ENCODE peak calls at places on chromosomes 16 and 17, in six cellular contexts. One of them, this sample, is unnamed. For H3K9me3, the result is how much of the 10 kb centered on the place peaks cover.

GRCh38 chr16:81442220-81442908 is 2.2 kb upstream of the CMIP start:
- DNase-seq in GM12878: no peak
- DNase-seq in OCI-LY7: no peak
- DNase-seq in left lung: no peak
- DNase-seq in CD8-positive, alpha-beta T cell: no peak
- DNase-seq in colonic mucosa: no peak
- DNase-seq in this sample: no peak

GRCh38 chr16:21626659-21627277 is 25.6 kb downstream of the IGSF6 start:
- DNase-seq in GM12878: no peak
- DNase-seq in OCI-LY7: peak
- DNase-seq in left lung: no peak
- DNase-seq in CD8-positive, alpha-beta T cell: no peak
- DNase-seq in colonic mucosa: no peak
- DNase-seq in this sample: peak

GRCh38 chr16:58222532-58223316 is 24.8 kb upstream of the CSNK2A2 start:
- DNase-seq in GM12878: no peak
- DNase-seq in OCI-LY7: no peak
- DNase-seq in left lung: no peak
- DNase-seq in CD8-positive, alpha-beta T cell: no peak
- DNase-seq in colonic mucosa: no peak
- DNase-seq in this sample: no peak

GRCh38 chr17:59378621-59379194 is 47.3 kb downstream of the YPEL2 start:
- DNase-seq in GM12878: no peak
- DNase-seq in OCI-LY7: no peak
- DNase-seq in left lung: no peak
- DNase-seq in CD8-positive, alpha-beta T cell: no peak
- DNase-seq in colonic mucosa: peak
- DNase-seq in this sample: no peak

GRCh38 chr17:67532326-67532871 is 155.3 kb downstream of the PITPNC1 start:
- DNase-seq in GM12878: no peak
- DNase-seq in OCI-LY7: no peak
- DNase-seq in left lung: no peak
- DNase-seq in CD8-positive, alpha-beta T cell: no peak
- DNase-seq in colonic mucosa: no peak
- DNase-seq in this sample: no peak

GRCh38 chr17:40069751-40070643 is 7.2 kb downstream of the THRA start:
- DNase-seq in GM12878: no peak
- DNase-seq in OCI-LY7: peak
- DNase-seq in left lung: no peak
- DNase-seq in CD8-positive, alpha-beta T cell: peak
- DNase-seq in colonic mucosa: peak
- DNase-seq in this sample: no peak

GRCh38 chr16:54544553-54545180 is 258.1 kb upstream of the IRX3 start:
- DNase-seq in GM12878: no peak
- DNase-seq in OCI-LY7: no peak
- DNase-seq in left lung: no peak
- DNase-seq in CD8-positive, alpha-beta T cell: no peak
- DNase-seq in colonic mucosa: no peak
- DNase-seq in this sample: no peak

GRCh38 chr17:38748329-38749221 is at the start of gene PCGF2:
- DNase-seq in GM12878: no peak
- DNase-seq in OCI-LY7: peak
- DNase-seq in left lung: peak
- DNase-seq in CD8-positive, alpha-beta T cell: no peak
- DNase-seq in colonic mucosa: peak
- DNase-seq in this sample: peak

GRCh38 chr17:63699638-63700527 is at the start of gene LIMD2:
- DNase-seq in GM12878: no peak
- DNase-seq in OCI-LY7: peak
- DNase-seq in left lung: peak
- DNase-seq in CD8-positive, alpha-beta T cell: peak
- DNase-seq in colonic mucosa: peak
- DNase-seq in this sample: peak

GRCh38 chr16:12271006-12271405 is 294.5 kb downstream of the SNX29 start:
- DNase-seq in GM12878: no peak
- DNase-seq in OCI-LY7: peak
- DNase-seq in left lung: no peak
- DNase-seq in CD8-positive, alpha-beta T cell: no peak
- DNase-seq in colonic mucosa: no peak
- DNase-seq in this sample: no peak

GRCh38 chr17:32555611-32556310 is 69.0 kb downstream of the CDK5R1 start:
- DNase-seq in GM12878: no peak
- DNase-seq in OCI-LY7: no peak
- DNase-seq in left lung: no peak
- DNase-seq in CD8-positive, alpha-beta T cell: no peak
- DNase-seq in colonic mucosa: no peak
- DNase-seq in this sample: no peak

DNA sequence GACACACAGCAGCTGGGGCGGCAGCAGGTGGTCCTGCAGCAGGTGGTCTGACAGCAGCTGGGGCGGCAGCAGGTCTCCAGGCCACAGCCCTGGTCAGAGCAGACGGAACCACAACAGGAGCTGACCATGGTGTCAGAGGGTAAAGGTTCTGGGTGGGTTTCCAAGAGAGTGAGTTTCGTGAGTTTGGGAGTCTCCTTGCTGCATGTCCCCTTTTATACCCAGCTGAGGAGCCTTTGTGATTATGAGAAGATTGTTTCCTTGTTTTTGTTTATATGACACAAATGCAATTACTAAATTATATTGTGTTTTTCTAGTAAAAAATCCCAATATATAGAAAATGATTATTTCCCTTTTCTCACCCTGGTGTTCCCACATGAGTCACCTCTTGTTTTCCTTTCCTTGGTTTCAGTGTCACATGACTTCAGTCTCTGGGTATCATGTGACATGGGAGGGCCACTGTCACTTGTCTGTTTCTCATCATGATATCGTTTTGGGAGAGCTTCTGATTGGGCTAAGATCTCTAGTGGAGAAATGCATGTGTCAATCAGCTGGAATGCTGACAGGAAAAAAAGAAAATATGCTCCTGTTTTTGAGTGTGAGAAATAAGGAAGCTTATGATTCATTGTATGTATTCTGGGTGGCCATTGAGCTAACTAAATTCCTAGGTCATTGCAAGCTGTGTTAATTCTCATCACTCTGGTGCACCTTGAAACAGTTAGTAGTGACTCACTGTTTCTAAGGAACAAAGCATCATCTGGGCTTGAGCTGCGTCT is at the start of gene KRTAP4-6:
- DNase-seq in GM12878: no peak
- DNase-seq in OCI-LY7: no peak
- DNase-seq in left lung: no peak
- DNase-seq in CD8-positive, alpha-beta T cell: no peak
- DNase-seq in colonic mucosa: no peak
- DNase-seq in this sample: no peak
- H3K9me3 ChIP-seq in GM12878: under half
- H3K9me3 ChIP-seq in OCI-LY7: under half
- H3K9me3 ChIP-seq in left lung: under half
- H3K9me3 ChIP-seq in CD8-positive, alpha-beta T cell: under half
- H3K9me3 ChIP-seq in colonic mucosa: under half
- H3K9me3 ChIP-seq in this sample: under half

GRCh38 chr16:50169555-50170096 is 16.5 kb downstream of the TENT4B start:
- DNase-seq in GM12878: no peak
- DNase-seq in OCI-LY7: no peak
- DNase-seq in left lung: no peak
- DNase-seq in CD8-positive, alpha-beta T cell: no peak
- DNase-seq in colonic mucosa: no peak
- DNase-seq in this sample: peak

GRCh38 chr16:50167603-50168002 is 14.5 kb downstream of the TENT4B start:
- DNase-seq in GM12878: no peak
- DNase-seq in OCI-LY7: no peak
- DNase-seq in left lung: no peak
- DNase-seq in CD8-positive, alpha-beta T cell: no peak
- DNase-seq in colonic mucosa: no peak
- DNase-seq in this sample: no peak

GRCh38 chr16:50166511-50167500 is 13.7 kb downstream of the TENT4B start:
- DNase-seq in GM12878: no peak
- DNase-seq in OCI-LY7: no peak
- DNase-seq in left lung: no peak
- DNase-seq in CD8-positive, alpha-beta T cell: no peak
- DNase-seq in colonic mucosa: peak
- DNase-seq in this sample: no peak

GRCh38 chr16:50161950-50162349 is 8.8 kb downstream of the TENT4B start:
- DNase-seq in GM12878: no peak
- DNase-seq in OCI-LY7: no peak
- DNase-seq in left lung: no peak
- DNase-seq in CD8-positive, alpha-beta T cell: no peak
- DNase-seq in colonic mucosa: no peak
- DNase-seq in this sample: no peak

DNA sequence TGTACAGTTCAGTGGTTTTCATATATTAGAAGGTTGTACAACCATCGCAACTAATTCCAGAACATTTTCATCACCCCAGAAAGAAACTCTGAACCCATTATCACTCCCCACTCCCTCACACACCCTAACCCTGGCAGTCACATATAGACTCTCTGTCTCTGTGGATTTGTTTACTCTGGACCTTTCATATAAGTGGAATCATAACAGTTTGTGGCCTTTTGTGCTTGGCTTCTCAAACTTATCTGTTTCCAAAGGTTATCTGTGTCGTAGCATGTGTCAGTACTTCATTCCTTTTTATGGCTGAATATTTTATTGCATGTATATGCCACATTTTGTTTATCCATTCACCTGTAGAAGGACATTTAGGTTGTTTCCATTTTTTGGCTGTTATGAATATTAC is 12.4 kb downstream of the TENT4B start:
- DNase-seq in GM12878: no peak
- DNase-seq in OCI-LY7: no peak
- DNase-seq in left lung: no peak
- DNase-seq in CD8-positive, alpha-beta T cell: no peak
- DNase-seq in colonic mucosa: peak
- DNase-seq in this sample: no peak
- H3K27ac ChIP-seq in GM12878: no peak
- H3K27ac ChIP-seq in OCI-LY7: no peak
- H3K27ac ChIP-seq in left lung: no peak
- H3K27ac ChIP-seq in CD8-positive, alpha-beta T cell: no peak
- H3K27ac ChIP-seq in colonic mucosa: no peak
- H3K27ac ChIP-seq in this sample: no peak

GRCh38 chr17:82949984-82950383 is 110.2 kb upstream of the ZNF750 start:
- DNase-seq in GM12878: no peak
- DNase-seq in OCI-LY7: no peak
- DNase-seq in left lung: peak
- DNase-seq in CD8-positive, alpha-beta T cell: no peak
- DNase-seq in colonic mucosa: no peak
- DNase-seq in this sample: no peak
- H3K9me3 ChIP-seq in GM12878: under half
- H3K9me3 ChIP-seq in OCI-LY7: under half
- H3K9me3 ChIP-seq in left lung: under half
- H3K9me3 ChIP-seq in CD8-positive, alpha-beta T cell: under half
- H3K9me3 ChIP-seq in colonic mucosa: under half
- H3K9me3 ChIP-seq in this sample: under half

DNA sequence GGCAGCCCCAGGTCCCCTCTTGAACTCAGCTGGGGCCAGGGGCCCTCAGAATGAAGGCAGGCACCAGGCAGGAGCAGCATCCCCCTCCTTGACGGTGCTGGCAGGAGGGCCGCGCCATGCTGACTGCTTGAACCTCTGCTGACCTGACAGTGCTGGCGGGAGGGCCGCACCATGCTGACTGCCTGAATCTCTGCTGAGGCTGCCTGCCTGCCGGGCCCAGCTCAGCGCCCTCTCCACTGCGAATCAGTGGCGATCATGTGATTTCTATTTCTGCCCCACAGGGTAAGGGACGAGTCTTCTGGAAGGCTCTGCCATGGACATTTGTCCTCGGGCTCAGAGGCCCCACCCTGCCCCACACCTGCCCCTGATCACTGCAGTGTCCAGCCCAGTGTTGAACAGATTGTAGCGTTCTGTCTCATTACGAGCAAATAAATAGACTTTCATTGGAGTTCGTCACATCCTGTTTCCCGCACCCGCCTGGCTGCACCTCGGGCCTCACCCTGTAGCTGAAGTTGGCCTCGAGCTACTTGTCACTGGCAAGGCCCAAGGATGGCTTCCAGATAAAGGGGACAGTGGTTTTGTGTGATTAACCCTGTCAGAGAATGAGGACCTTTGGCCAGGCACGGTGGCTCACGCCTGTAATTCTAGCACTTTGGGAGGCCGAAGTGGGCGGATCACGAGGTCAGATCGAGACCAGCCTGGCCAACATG is 8.6 kb downstream of the C16orf90 start:
- DNase-seq in GM12878: no peak
- DNase-seq in OCI-LY7: no peak
- DNase-seq in left lung: no peak
- DNase-seq in CD8-positive, alpha-beta T cell: no peak
- DNase-seq in colonic mucosa: no peak
- DNase-seq in this sample: no peak
- H3K27ac ChIP-seq in GM12878: no peak
- H3K27ac ChIP-seq in OCI-LY7: no peak
- H3K27ac ChIP-seq in left lung: no peak
- H3K27ac ChIP-seq in CD8-positive, alpha-beta T cell: no peak
- H3K27ac ChIP-seq in colonic mucosa: no peak
- H3K27ac ChIP-seq in this sample: no peak

GRCh38 chr16:35746963-35747657 is 2287.7 kb downstream of the TP53TG3F start:
- DNase-seq in GM12878: no peak
- DNase-seq in OCI-LY7: no peak
- DNase-seq in left lung: peak
- DNase-seq in CD8-positive, alpha-beta T cell: peak
- DNase-seq in colonic mucosa: no peak
- DNase-seq in this sample: no peak
- H3K9me3 ChIP-seq in GM12878: under half
- H3K9me3 ChIP-seq in OCI-LY7: under half
- H3K9me3 ChIP-seq in left lung: half or more
- H3K9me3 ChIP-seq in CD8-positive, alpha-beta T cell: under half
- H3K9me3 ChIP-seq in colonic mucosa: under half
- H3K9me3 ChIP-seq in this sample: under half

DNA sequence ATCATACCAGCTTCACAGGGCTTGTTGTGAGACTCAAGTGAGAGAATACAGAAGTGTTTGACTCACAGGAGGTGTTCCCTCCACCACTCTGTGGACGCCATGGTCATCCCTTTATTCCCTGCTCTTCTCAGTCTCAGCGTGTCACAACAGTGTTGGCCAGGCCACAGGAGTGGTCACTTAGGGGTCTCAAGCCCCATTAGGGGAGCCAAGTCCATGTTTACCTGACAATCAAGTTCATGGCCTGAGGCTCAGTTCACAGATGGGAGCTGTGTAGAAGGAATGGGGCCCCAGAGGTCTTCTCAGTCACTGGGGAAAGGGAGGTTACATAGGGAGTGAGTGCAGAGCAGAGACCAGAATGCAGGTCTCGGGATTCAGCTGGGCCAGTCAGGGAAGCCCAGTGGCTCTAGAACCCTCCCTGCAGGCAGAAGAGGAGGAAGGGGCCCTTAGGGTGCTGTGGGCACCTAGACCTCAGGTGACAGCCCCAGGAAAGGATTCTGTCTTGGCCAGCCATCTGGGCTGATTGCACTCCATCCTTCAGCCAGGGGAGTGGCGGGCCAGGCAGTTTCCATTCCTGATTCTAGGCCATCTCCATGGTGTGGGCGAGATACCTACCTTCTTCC is 9.5 kb upstream of the CENPT start:
- DNase-seq in GM12878: no peak
- DNase-seq in OCI-LY7: no peak
- DNase-seq in left lung: no peak
- DNase-seq in CD8-positive, alpha-beta T cell: no peak
- DNase-seq in colonic mucosa: no peak
- DNase-seq in this sample: no peak
- H3K27ac ChIP-seq in GM12878: no peak
- H3K27ac ChIP-seq in OCI-LY7: no peak
- H3K27ac ChIP-seq in left lung: peak
- H3K27ac ChIP-seq in CD8-positive, alpha-beta T cell: no peak
- H3K27ac ChIP-seq in colonic mucosa: peak
- H3K27ac ChIP-seq in this sample: no peak

GRCh38 chr17:21292867-21293845 is 8.6 kb downstream of the MAP2K3 start:
- DNase-seq in GM12878: no peak
- DNase-seq in OCI-LY7: no peak
- DNase-seq in left lung: peak
- DNase-seq in CD8-positive, alpha-beta T cell: no peak
- DNase-seq in colonic mucosa: no peak
- DNase-seq in this sample: no peak
- H3K9me3 ChIP-seq in GM12878: under half
- H3K9me3 ChIP-seq in OCI-LY7: under half
- H3K9me3 ChIP-seq in left lung: under half
- H3K9me3 ChIP-seq in CD8-positive, alpha-beta T cell: under half
- H3K9me3 ChIP-seq in colonic mucosa: under half
- H3K9me3 ChIP-seq in this sample: under half

GRCh38 chr17:1286379-1287106 is 7.1 kb downstream of the TRARG1 start:
- DNase-seq in GM12878: no peak
- DNase-seq in OCI-LY7: no peak
- DNase-seq in left lung: no peak
- DNase-seq in CD8-positive, alpha-beta T cell: no peak
- DNase-seq in colonic mucosa: no peak
- DNase-seq in this sample: no peak
- H3K27ac ChIP-seq in GM12878: no peak
- H3K27ac ChIP-seq in OCI-LY7: no peak
- H3K27ac ChIP-seq in left lung: no peak
- H3K27ac ChIP-seq in CD8-positive, alpha-beta T cell: no peak
- H3K27ac ChIP-seq in colonic mucosa: no peak
- H3K27ac ChIP-seq in this sample: no peak